ENCODE peak calls at places on chromosomes 7 and 10, in six cellular contexts. V, J, Y, I, F and O are unnamed samples.

GRCh38 chr7:33050425-33051318 is 11.9 kb downstream of the NT5C3A start:
- DNase-seq in Y (peak), V (no peak), F (peak), I (peak), J (peak), O (no peak)

GRCh38 chr7:37558320-37558719 is 109.7 kb upstream of the ELMO1 start:
- DNase-seq in F (no peak), Y (no peak), V (no peak), I (no peak), J (no peak), O (no peak)

GRCh38 chr7:140062528-140063299 is at the start of gene PARP12:
- DNase-seq in Y (peak), J (peak), F (peak), I (peak), V (peak), O (peak)

GRCh38 chr10:34766811-34767516 is 48.1 kb downstream of the PARD3 start:
- DNase-seq in F (no peak), Y (no peak), I (no peak), V (no peak), J (no peak), O (no peak)

GRCh38 chr7:1767524-1767923 is 97.4 kb downstream of the ELFN1 start:
- DNase-seq in Y (no peak), I (peak), V (no peak), F (no peak), J (peak), O (no peak)

GRCh38 chr7:43700059-43700501 is 29.2 kb downstream of the COA1 start:
- DNase-seq in I (peak), V (no peak), Y (no peak), J (peak), F (peak), O (no peak)

GRCh38 chr7:40097728-40098127 is 36.7 kb downstream of the MPLKIP start:
- DNase-seq in J (no peak), F (no peak), Y (no peak), V (no peak), I (no peak), O (no peak)

GRCh38 chr7:151062111-151062398 is 2.7 kb downstream of the SLC4A2 start:
- DNase-seq in J (no peak), I (no peak), F (no peak), Y (no peak), V (no peak), O (no peak)

GRCh38 chr10:93746844-93747284 is 10.9 kb upstream of the LGI1 start:
- DNase-seq in Y (no peak), J (peak), I (peak), V (no peak), F (peak), O (no peak)

GRCh38 chr10:23055424-23056191 is 39.8 kb upstream of the MSRB2 start:
- DNase-seq in I (no peak), J (no peak), Y (no peak), V (no peak), F (no peak), O (no peak)

GRCh38 chr7:43482679-43483252 is 100.1 kb upstream of the STK17A start:
- DNase-seq in Y (no peak), F (peak), J (no peak), I (no peak), V (no peak), O (no peak)

GRCh38 chr7:154676422-154677073 is 326.4 kb downstream of the PAXIP1 start:
- DNase-seq in Y (no peak), V (no peak), J (no peak), F (no peak), I (no peak), O (peak)

GRCh38 chr10:7473474-7473873 is 62.6 kb upstream of the SFMBT2 start:
- DNase-seq in J (peak), V (no peak), Y (no peak), I (no peak), F (no peak), O (no peak)

GRCh38 chr7:70238171-70238575 is 639.9 kb downstream of the AUTS2 start:
- DNase-seq in F (no peak), V (no peak), I (no peak), J (peak), Y (no peak), O (no peak)

GRCh38 chr10:1366811-1367425 is 310.7 kb downstream of the WDR37 start:
- DNase-seq in F (no peak), Y (no peak), I (no peak), J (no peak), V (no peak), O (no peak)

GRCh38 chr10:71212249-71213126 is at the start of gene UNC5B:
- DNase-seq in F (peak), Y (no peak), V (peak), J (peak), I (peak), O (no peak)

GRCh38 chr7:47941136-47941844 is 7.0 kb downstream of the PKD1L1 start:
- DNase-seq in I (peak), J (no peak), F (peak), V (no peak), Y (no peak), O (no peak)

GRCh38 chr10:19659920-19660655 is 156.1 kb upstream of the PLXDC2 start:
- DNase-seq in F (peak), V (no peak), Y (no peak), J (no peak), I (peak), O (no peak)

GRCh38 chr10:35643151-35643975 is 1.3 kb upstream of the FZD8 start:
- DNase-seq in J (no peak), Y (no peak), F (peak), V (no peak), I (peak), O (no peak)

GRCh38 chr7:19621740-19622139 is 87.1 kb downstream of the POLR1F start:
- DNase-seq in Y (no peak), I (peak), V (no peak), F (no peak), J (no peak), O (no peak)

GRCh38 chr7:116957874-116958273 is 4.6 kb downstream of the ST7 start:
- DNase-seq in F (no peak), I (no peak), V (no peak), J (no peak), Y (no peak), O (no peak)

GRCh38 chr7:135481600-135481979 is 28.3 kb downstream of the CNOT4 start:
- DNase-seq in Y (no peak), F (no peak), I (no peak), V (no peak), J (no peak), O (no peak)

GRCh38 chr10:97401455-97401919 is 347 bp upstream of the RRP12 start:
- DNase-seq in V (no peak), Y (no peak), F (no peak), I (no peak), J (no peak), O (no peak)

GRCh38 chr10:37754538-37755323 is 102.7 kb downstream of the ZNF248 start:
- DNase-seq in J (peak), Y (no peak), V (no peak), I (peak), F (no peak), O (no peak)